ENCODE peak calls at places on chromosome 5, in ten cellular contexts. L is vagina, N is RWPE2, U is stomach, Y is upper lobe of right lung, H is body of pancreas, D is cardiac muscle cell, S is transverse colon, J is left ventricle myocardium inferior, R is H9. O is an unnamed sample. For H3K4me1, the result is how much of the 10 kb centered on the place peaks cover.

GRCh38 chr5:22889714-22890113 is 36.6 kb upstream of the CDH12 start:
- DNase-seq in L (no peak), S (no peak), R (no peak), D (no peak), Y (no peak), J (no peak), U (no peak), H (no peak), N (no peak), O (no peak)

GRCh38 chr5:39449572-39449971 is 24.8 kb upstream of the DAB2 start:
- DNase-seq in J (no peak), D (no peak), U (no peak), H (no peak), L (no peak), Y (no peak), R (no peak), N (no peak), S (no peak), O (no peak)

GRCh38 chr5:923473-923873 is 30.8 kb downstream of the TRIP13 start:
- DNase-seq in L (no peak), S (peak), R (peak), Y (peak), N (no peak), H (peak), J (peak), D (peak), U (peak), O (no peak)

GRCh38 chr5:101520417-101520816 is 617.3 kb upstream of the ST8SIA4 start:
- DNase-seq in N (no peak), H (no peak), J (no peak), D (no peak), Y (no peak), L (no peak), U (no peak), S (no peak), R (no peak), O (no peak)

GRCh38 chr5:111379391-111379816 is 132.9 kb downstream of the STARD4 start:
- DNase-seq in J (no peak), U (no peak), L (no peak), H (no peak), S (no peak), N (no peak), R (no peak), D (no peak), Y (no peak), O (no peak)

GRCh38 chr5:110855961-110856360 is 117.2 kb downstream of the SLC25A46 start:
- DNase-seq in D (no peak), L (no peak), N (no peak), J (no peak), S (no peak), Y (no peak), U (no peak), H (no peak), R (no peak), O (no peak)

GRCh38 chr5:52010430-52010829 is 627.2 kb downstream of the ISL1 start:
- DNase-seq in S (no peak), N (no peak), H (peak), R (no peak), U (no peak), D (no peak), L (no peak), Y (no peak), J (no peak), O (no peak)

GRCh38 chr5:43042626-43043399 is 2.7 kb upstream of the ANXA2R start:
- DNase-seq in S (peak), H (peak), J (peak), Y (peak), U (peak), N (peak), R (peak), D (peak), L (no peak), O (peak)

GRCh38 chr5:77101298-77101697 is 14.2 kb upstream of the ZBED3 start:
- DNase-seq in S (no peak), Y (no peak), L (no peak), J (no peak), H (no peak), R (no peak), D (no peak), U (no peak), N (no peak), O (peak)

GRCh38 chr5:143680672-143681259 is 131.2 kb upstream of the HMHB1 start:
- DNase-seq in J (no peak), D (no peak), U (no peak), R (no peak), S (no peak), L (no peak), Y (no peak), H (no peak), N (no peak), O (no peak)

GRCh38 chr5:16736158-16736994 is 119.6 kb upstream of the RETREG1 start:
- DNase-seq in R (peak), Y (peak), N (peak), U (peak), S (peak), H (peak), J (no peak), D (peak), L (no peak), O (peak)

GRCh38 chr5:110951373-110951791 is 120.1 kb upstream of the TSLP start:
- DNase-seq in Y (no peak), R (no peak), J (no peak), U (no peak), L (no peak), D (no peak), N (no peak), H (no peak), S (no peak), O (peak)

GRCh38 chr5:8913522-8913921 is 632.4 kb downstream of the SEMA5A start:
- DNase-seq in R (no peak), H (no peak), S (no peak), L (no peak), Y (no peak), N (no peak), D (no peak), U (no peak), J (no peak), O (no peak)

GRCh38 chr5:168282120-168282519 is 9.3 kb upstream of the WWC1 start:
- DNase-seq in N (no peak), R (peak), U (no peak), D (no peak), J (no peak), Y (peak), L (no peak), S (no peak), H (no peak), O (no peak)

GRCh38 chr5:41503860-41504259 is 6.5 kb downstream of the PLCXD3 start:
- DNase-seq in J (no peak), R (no peak), H (no peak), L (no peak), S (no peak), D (no peak), U (no peak), Y (no peak), N (no peak), O (no peak)

GRCh38 chr5:178069909-178070308 is 43.4 kb upstream of the N4BP3 start:
- DNase-seq in D (peak), R (peak), L (no peak), J (no peak), N (no peak), H (peak), Y (no peak), S (peak), U (no peak), O (no peak)

GRCh38 chr5:160497897-160498296 is 76.2 kb downstream of the PTTG1 start:
- DNase-seq in R (no peak), Y (no peak), L (no peak), J (no peak), H (no peak), S (no peak), U (no peak), D (no peak), N (no peak), O (no peak)

GRCh38 chr5:157189223-157189622 is 8.6 kb downstream of the ITK start:
- DNase-seq in S (no peak), L (no peak), H (no peak), J (no peak), U (no peak), R (no peak), D (no peak), N (no peak), Y (no peak), O (no peak)

GRCh38 chr5:154850255-154851062 is at the start of gene FAXDC2:
- DNase-seq in U (peak), Y (peak), R (peak), L (peak), J (peak), N (no peak), S (peak), D (peak), H (peak), O (no peak)

GRCh38 chr5:56330806-56331205 is 97.7 kb upstream of the ANKRD55 start:
- DNase-seq in L (no peak), Y (no peak), J (no peak), H (no peak), D (no peak), U (no peak), N (no peak), S (no peak), R (no peak), O (no peak)
- H3K4me1 ChIP-seq in L (under half), Y (under half), J (under half), H (under half), D (under half), U (under half), N (under half), S (under half), R (under half), O (under half)

GRCh38 chr5:14254686-14255085 is 111.5 kb downstream of the TRIO start:
- DNase-seq in D (no peak), S (no peak), U (no peak), J (no peak), L (no peak), R (no peak), Y (no peak), N (no peak), H (no peak), O (no peak)

GRCh38 chr5:14257995-14258403 is 114.9 kb downstream of the TRIO start:
- DNase-seq in S (no peak), L (no peak), N (no peak), R (no peak), D (no peak), J (no peak), H (no peak), Y (no peak), U (no peak), O (no peak)

GRCh38 chr5:14256756-14257393 is 113.7 kb downstream of the TRIO start:
- DNase-seq in H (no peak), U (no peak), S (no peak), Y (no peak), J (no peak), L (no peak), N (no peak), R (no peak), D (no peak), O (no peak)

GRCh38 chr5:14258840-14259239 is 115.7 kb downstream of the TRIO start:
- DNase-seq in N (no peak), D (no peak), H (no peak), U (no peak), L (no peak), R (peak), S (no peak), J (no peak), Y (no peak), O (no peak)

DNA sequence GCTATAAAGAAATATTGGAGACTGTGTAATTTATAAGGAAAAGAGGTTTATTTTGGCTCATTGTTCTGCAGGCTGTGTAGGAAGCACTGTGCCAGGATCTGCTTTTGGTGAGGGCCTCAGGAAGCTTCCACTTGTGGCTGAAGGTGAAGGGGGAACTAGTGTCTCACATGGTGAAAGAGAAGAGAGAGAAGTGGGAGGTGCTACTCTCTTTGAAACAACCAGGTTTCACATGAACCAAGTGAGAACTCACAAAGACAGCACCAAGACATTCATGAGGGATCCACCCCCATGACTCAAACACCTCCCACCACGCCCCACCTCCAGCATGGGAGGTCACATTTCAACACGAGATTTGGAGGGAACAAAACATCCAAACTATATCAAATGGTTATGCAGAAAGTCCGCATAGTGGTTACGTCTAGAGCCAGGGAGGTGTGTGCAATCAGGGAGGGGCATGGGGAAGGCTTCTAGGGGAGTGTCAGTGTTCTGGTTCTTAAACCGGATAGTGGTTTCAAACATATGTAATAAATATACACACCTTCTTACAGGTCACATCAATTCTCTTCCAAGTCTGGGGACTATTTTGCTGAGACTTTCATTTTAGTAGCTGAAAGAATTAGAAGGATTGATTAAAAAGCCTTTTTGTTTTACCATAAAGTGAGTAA is 113.0 kb downstream of the TRIO start:
- DNase-seq in H (no peak), L (no peak), Y (no peak), J (no peak), D (no peak), R (no peak), S (no peak), U (no peak), N (no peak), O (no peak)
- H3K4me1 ChIP-seq in H (under half), L (under half), Y (under half), J (half or more), D (under half), R (under half), S (under half), U (half or more), N (under half), O (under half)

DNA sequence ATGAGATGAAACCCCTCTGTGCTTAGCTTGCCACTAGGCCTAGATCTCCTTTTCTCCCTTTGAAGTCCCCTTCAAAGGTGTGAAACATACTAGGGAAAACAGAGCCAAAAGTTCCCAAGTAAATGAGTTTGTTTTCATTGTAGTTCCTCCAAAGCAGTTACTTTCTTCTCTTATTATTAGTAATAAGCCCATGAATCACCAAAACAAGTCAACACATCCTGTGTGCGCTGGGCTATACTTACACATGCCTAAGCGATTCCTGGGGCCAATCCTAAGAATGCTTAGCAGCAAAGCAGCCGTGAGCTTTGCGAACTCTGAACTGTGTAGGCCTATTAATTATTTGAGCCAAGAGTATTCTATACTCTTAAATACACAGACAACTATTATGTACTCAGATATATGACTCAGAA is 7.6 kb downstream of the ENC1 start:
- DNase-seq in J (no peak), S (no peak), H (no peak), D (no peak), Y (no peak), L (no peak), R (no peak), N (no peak), U (no peak), O (peak)
- H3K4me1 ChIP-seq in J (half or more), S (under half), H (under half), D (under half), Y (under half), L (under half), R (under half), N (half or more), U (half or more), O (under half)

GRCh38 chr5:82129723-82130285 is 148.3 kb downstream of the RPS23 start:
- DNase-seq in Y (no peak), H (no peak), N (no peak), S (no peak), U (no peak), R (no peak), J (no peak), D (no peak), L (no peak), O (no peak)
- H3K4me1 ChIP-seq in Y (under half), H (under half), N (under half), S (under half), U (under half), R (under half), J (under half), D (under half), L (under half), O (under half)

GRCh38 chr5:132422720-132423442 is 53.4 kb downstream of the SLC22A5 start:
- DNase-seq in J (peak), N (no peak), U (peak), H (peak), R (no peak), Y (no peak), L (peak), S (peak), D (peak), O (no peak)
- H3K4me1 ChIP-seq in J (half or more), N (half or more), U (half or more), H (half or more), R (under half), Y (half or more), L (half or more), S (half or more), D (under half), O (half or more)

GRCh38 chr5:150209020-150209635 is 19.3 kb downstream of the SLC6A7 start:
- DNase-seq in L (no peak), D (no peak), H (peak), J (no peak), R (no peak), U (no peak), Y (peak), N (no peak), S (peak), O (peak)
- H3K4me1 ChIP-seq in L (under half), D (under half), H (under half), J (under half), R (under half), U (under half), Y (under half), N (under half), S (under half), O (under half)

GRCh38 chr5:14213813-14214585 is 70.9 kb downstream of the TRIO start:
- DNase-seq in H (no peak), L (no peak), Y (no peak), J (no peak), R (no peak), U (no peak), D (no peak), S (no peak), N (no peak), O (no peak)
- H3K4me1 ChIP-seq in H (under half), L (under half), Y (under half), J (half or more), R (under half), U (half or more), D (under half), S (under half), N (half or more), O (under half)

DNA sequence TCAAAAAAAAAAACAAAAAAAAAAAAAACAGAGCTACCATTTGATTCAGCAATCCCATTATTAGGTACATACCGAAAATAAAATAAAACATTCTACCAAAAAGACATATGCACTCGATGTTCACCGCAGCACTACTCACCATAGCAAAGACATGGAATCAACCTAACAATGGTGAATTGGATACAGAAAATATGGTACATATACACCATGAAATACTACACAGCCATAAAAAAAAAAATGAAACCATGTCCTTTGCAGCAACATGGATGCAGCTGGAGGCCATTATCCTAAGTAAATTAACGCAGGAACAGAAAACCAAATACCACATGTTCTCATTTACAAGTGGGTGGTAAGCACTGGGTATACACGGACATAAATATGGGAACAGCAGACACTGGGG is 21.3 kb downstream of the MRPS27 start:
- DNase-seq in L (no peak), Y (no peak), S (no peak), R (no peak), U (no peak), J (no peak), H (no peak), N (no peak), D (no peak), O (no peak)
- H3K4me1 ChIP-seq in L (under half), Y (under half), S (under half), R (under half), U (under half), J (under half), H (under half), N (under half), D (under half), O (under half)

DNA sequence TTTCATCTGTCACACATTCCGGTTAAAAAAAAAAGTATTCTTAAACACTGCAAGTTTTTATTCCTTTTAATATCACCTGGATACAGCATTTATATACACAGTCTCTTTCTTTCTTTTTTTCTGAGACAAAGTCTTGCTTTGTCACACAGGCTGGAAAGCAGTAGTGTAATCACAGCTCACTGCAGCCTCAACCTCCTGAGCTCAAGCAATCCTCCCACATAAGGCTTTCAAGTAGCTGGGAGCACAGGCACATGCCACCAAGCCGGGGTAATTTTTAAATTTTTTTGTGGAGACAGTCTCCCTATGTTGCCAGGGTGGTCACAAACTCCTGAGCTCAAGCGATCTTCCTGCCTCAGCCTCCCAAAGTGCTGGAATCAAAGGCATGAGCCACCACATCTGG is 13.9 kb downstream of the KIF20A start:
- DNase-seq in L (no peak), D (no peak), R (no peak), N (no peak), J (no peak), S (no peak), Y (no peak), U (no peak), H (no peak), O (no peak)
- H3K4me1 ChIP-seq in L (under half), D (under half), R (under half), N (under half), J (under half), S (under half), Y (under half), U (under half), H (under half), O (under half)

O was measured in foreskin keratinocyte.